ENCODE peak calls at places on chromosome 10, in six cellular contexts. O, Y, J, Q, B and W are unnamed samples. For H3K9me3 and H3K4me1, the result is how much of the 10 kb centered on the place peaks cover.

GRCh38 chr10:93461807-93462178 is 20.3 kb downstream of the MYOF start:
- DNase-seq in O (no peak), Y (no peak), J (no peak), Q (no peak), B (no peak), W (no peak)

GRCh38 chr10:113644185-113645120 is 19.4 kb downstream of the NRAP start:
- DNase-seq in O (no peak), Y (no peak), J (no peak), Q (no peak), B (no peak), W (no peak)

GRCh38 chr10:88731296-88731695 is 25.2 kb downstream of the LIPK start:
- DNase-seq in O (no peak), Y (peak), J (peak), Q (peak), B (no peak), W (no peak)

GRCh38 chr10:14358886-14359573 is 28.3 kb upstream of the FRMD4A start:
- DNase-seq in O (no peak), Y (no peak), J (no peak), Q (no peak), B (no peak), W (no peak)

GRCh38 chr10:119026301-119027110 is 3.0 kb upstream of the NANOS1 start:
- DNase-seq in O (no peak), Y (no peak), J (no peak), Q (no peak), B (no peak), W (no peak)

GRCh38 chr10:78248651-78249464 is 215.2 kb downstream of the RPS24 start:
- DNase-seq in O (no peak), Y (no peak), J (peak), Q (no peak), B (no peak), W (peak)

GRCh38 chr10:14032406-14032998 is 298.2 kb downstream of the FRMD4A start:
- DNase-seq in O (no peak), Y (peak), J (peak), Q (peak), B (no peak), W (no peak)

GRCh38 chr10:85008493-85009181 is 680.2 kb downstream of the CCSER2 start:
- DNase-seq in O (no peak), Y (no peak), J (no peak), Q (no peak), B (no peak), W (no peak)

GRCh38 chr10:100895346-100895745 is 17.4 kb upstream of the SLF2 start:
- DNase-seq in O (no peak), Y (no peak), J (no peak), Q (no peak), B (no peak), W (no peak)

GRCh38 chr10:118698421-118698820 is 56.3 kb downstream of the CACUL1 start:
- DNase-seq in O (no peak), Y (no peak), J (peak), Q (no peak), B (no peak), W (peak)

GRCh38 chr10:33041783-33042437 is 83.9 kb upstream of the ITGB1 start:
- DNase-seq in O (no peak), Y (no peak), J (no peak), Q (no peak), B (no peak), W (no peak)

GRCh38 chr10:490256-490655 is 199.2 kb downstream of the DIP2C start:
- DNase-seq in O (peak), Y (no peak), J (peak), Q (peak), B (peak), W (no peak)

GRCh38 chr10:79155301-79156081 is 86.7 kb downstream of the ZMIZ1 start:
- DNase-seq in O (no peak), Y (no peak), J (peak), Q (peak), B (no peak), W (no peak)

GRCh38 chr10:21524526-21525366 is 736 bp downstream of the SKIDA1 start:
- DNase-seq in O (no peak), Y (peak), J (peak), Q (no peak), B (no peak), W (peak)

GRCh38 chr10:62341419-62341818 is 32.8 kb upstream of the ZNF365 start:
- DNase-seq in O (no peak), Y (no peak), J (no peak), Q (no peak), B (no peak), W (no peak)

GRCh38 chr10:62348029-62348428 is 26.1 kb upstream of the ZNF365 start:
- DNase-seq in O (no peak), Y (no peak), J (no peak), Q (no peak), B (no peak), W (no peak)

DNA sequence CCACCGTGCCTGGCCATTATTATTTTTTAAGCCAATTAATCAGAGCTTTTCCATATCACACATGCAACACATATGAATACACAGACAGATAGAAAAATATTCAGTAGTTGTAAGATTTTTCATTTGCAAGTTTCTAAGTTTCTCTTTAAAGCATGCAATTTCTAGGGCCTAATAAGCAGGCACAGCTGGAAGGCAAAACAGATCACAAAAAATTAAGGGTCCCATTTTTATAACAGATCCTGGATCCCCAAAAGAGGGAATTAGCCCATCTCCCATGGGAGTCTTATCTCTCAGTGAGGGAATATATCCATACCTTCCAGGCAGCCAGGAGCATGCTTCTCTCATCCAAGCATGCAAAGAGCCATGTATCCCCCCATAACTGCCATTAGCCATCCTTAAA is 31.2 kb upstream of the ZNF365 start:
- DNase-seq in O (no peak), Y (no peak), J (no peak), Q (no peak), B (no peak), W (no peak)
- H3K9me3 ChIP-seq in O (half or more), Y (under half), J (under half), Q (under half), B (half or more), W (under half)

DNA sequence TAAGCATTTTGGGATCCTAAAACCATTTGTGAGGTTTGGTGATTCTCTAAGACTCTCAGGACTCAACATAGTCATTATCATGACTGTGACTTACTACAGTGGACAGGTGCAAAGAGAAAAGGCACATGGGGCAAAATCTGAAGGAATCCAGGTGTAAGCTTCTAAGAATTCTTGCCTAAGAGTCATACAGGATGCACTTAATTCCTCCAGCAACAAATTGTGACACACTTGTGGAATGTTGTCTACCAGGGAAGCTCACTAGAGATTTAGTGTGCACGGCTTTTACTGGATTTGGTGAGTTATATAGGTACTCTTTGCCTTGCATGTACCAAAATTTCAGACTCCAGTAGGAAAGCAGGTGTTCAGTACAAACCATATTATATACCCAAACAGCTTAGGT is 47.9 kb downstream of the WAC start:
- DNase-seq in O (no peak), Y (no peak), J (no peak), Q (no peak), B (no peak), W (no peak)
- H3K4me1 ChIP-seq in O (under half), Y (under half), J (under half), Q (half or more), B (under half), W (under half)

DNA sequence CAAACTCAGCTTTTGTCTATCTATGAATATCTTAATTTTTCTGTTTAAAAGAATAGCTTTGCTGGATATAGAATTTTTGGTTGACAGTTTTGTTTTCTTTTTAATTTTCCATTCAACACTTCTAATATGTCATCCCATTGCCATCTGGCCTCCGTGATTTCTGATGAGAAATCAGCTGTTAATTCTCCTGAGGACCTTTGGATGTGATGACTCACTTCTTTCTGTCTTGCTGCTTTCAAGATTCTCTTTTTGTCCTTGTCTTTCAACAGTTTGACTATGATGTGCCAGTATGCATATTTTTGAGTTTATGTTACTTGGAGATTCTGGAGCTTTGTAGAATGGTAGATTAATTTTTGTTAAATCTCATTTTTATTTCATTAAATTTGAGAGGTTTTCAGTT is 38.4 kb downstream of the ZNF518A start:
- DNase-seq in O (no peak), Y (no peak), J (no peak), Q (no peak), B (no peak), W (no peak)
- H3K9me3 ChIP-seq in O (half or more), Y (under half), J (under half), Q (under half), B (under half), W (under half)

DNA sequence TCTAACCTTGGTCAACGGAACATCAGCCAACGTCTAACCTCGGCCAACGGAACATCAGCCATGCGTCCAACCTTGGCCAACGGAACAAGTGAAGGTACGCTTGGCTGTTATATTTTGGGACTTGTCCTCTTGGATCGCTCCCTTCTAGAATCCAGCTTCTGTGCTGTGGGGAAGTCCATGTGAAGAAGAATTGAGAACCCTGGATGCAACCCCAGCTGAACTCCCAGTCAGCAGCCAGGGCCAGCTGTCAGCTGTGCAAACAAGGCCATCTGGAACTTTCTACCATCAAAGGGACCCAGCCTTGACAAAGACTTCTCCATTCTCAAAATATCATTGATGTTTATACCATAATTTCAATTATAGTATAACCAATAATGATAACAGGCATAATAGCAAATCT is 43.3 kb upstream of the ITGA8 start:
- DNase-seq in O (no peak), Y (no peak), J (no peak), Q (peak), B (no peak), W (no peak)
- H3K4me1 ChIP-seq in O (under half), Y (under half), J (under half), Q (under half), B (under half), W (under half)

GRCh38 chr10:24228642-24229041 is 19.7 kb downstream of the KIAA1217 start:
- DNase-seq in O (no peak), Y (no peak), J (no peak), Q (no peak), B (no peak), W (no peak)

GRCh38 chr10:24235471-24235870 is 26.5 kb downstream of the KIAA1217 start:
- DNase-seq in O (no peak), Y (no peak), J (no peak), Q (no peak), B (no peak), W (no peak)

GRCh38 chr10:24231200-24231599 is 22.3 kb downstream of the KIAA1217 start:
- DNase-seq in O (no peak), Y (no peak), J (no peak), Q (no peak), B (no peak), W (no peak)

GRCh38 chr10:24234784-24235183 is 25.8 kb downstream of the KIAA1217 start:
- DNase-seq in O (no peak), Y (no peak), J (no peak), Q (no peak), B (no peak), W (no peak)

GRCh38 chr10:24229909-24230308 is 21.0 kb downstream of the KIAA1217 start:
- DNase-seq in O (no peak), Y (no peak), J (no peak), Q (no peak), B (no peak), W (no peak)
- H3K9me3 ChIP-seq in O (under half), Y (under half), J (under half), Q (under half), B (under half), W (under half)

DNA sequence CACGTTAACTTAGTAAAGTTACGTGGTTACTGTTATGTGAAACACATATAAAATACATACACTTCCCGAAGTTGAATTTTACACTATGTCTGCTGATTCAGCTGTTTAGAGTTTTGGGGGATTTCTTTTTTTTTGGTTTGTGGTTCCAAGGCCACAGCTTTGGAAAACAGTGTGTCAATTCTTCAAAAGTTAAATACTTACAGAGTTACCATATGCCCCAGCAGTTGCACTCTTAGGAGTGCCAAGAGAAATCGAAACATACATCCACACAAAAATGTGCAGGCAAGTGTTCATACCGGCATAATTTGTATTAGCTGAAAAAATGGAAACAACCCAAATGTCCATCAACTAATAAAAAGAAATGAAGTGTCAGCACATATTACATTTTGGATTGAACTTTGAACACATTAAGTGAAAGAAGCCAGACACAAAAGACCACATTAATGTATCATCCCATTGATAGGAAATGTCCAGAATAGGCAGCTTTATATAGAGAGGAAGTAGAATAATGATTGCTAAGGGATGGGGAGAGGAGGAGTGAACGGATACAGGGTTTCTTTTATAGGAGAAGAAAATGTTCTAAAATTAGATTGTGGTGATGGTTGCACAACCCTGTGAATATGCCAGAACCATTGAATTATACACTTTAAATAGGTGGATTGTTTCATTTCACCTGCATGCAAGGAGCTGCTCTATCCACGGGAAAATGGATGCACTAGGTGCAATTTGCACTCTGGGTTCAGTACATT is 17.6 kb downstream of the APBB1IP start:
- DNase-seq in O (no peak), Y (no peak), J (no peak), Q (no peak), B (no peak), W (no peak)
- H3K4me1 ChIP-seq in O (under half), Y (under half), J (under half), Q (under half), B (under half), W (under half)

GRCh38 chr10:49448924-49449323 is 53.0 kb upstream of the DRGX start:
- DNase-seq in O (no peak), Y (no peak), J (no peak), Q (no peak), B (no peak), W (no peak)
- H3K9me3 ChIP-seq in O (half or more), Y (under half), J (under half), Q (half or more), B (under half), W (under half)

GRCh38 chr10:102712089-102712488 is 2.1 kb downstream of the ARL3 start:
- DNase-seq in O (no peak), Y (no peak), J (no peak), Q (no peak), B (no peak), W (no peak)

GRCh38 chr10:102714621-102715455 is at the start of gene SFXN2:
- DNase-seq in O (no peak), Y (no peak), J (no peak), Q (no peak), B (no peak), W (no peak)

GRCh38 chr10:102713814-102714620 is at the start of gene ARL3:
- DNase-seq in O (peak), Y (peak), J (peak), Q (peak), B (peak), W (peak)

GRCh38 chr10:102713483-102713813 is 749 bp downstream of the ARL3 start:
- DNase-seq in O (no peak), Y (no peak), J (no peak), Q (no peak), B (no peak), W (no peak)

GRCh38 chr10:102712843-102713242 is 1.4 kb downstream of the ARL3 start:
- DNase-seq in O (no peak), Y (no peak), J (no peak), Q (no peak), B (no peak), W (peak)
- H3K4me1 ChIP-seq in O (under half), Y (under half), J (under half), Q (under half), B (under half), W (half or more)

GRCh38 chr10:129495697-129496096 is 28.7 kb downstream of the MGMT start:
- DNase-seq in O (no peak), Y (peak), J (no peak), Q (no peak), B (no peak), W (no peak)
- H3K9me3 ChIP-seq in O (under half), Y (under half), J (under half), Q (under half), B (under half), W (under half)